ENCODE peak calls at places on chromosomes 4 and X, in five cellular contexts. V is transverse colon, O is IMR-90, M is heart left ventricle, S is thyroid gland. Q is an unnamed sample.

GRCh38 chr4:59039046-59039445 is 1928.9 kb upstream of the IGFBP7 start:
- DNase-seq in V (no peak), O (no peak), M (no peak), S (no peak), Q (no peak)

GRCh38 chrX:117969337-117969736 is 147.3 kb downstream of the KLHL13 start:
- DNase-seq in V (no peak), O (no peak), M (no peak), S (no peak), Q (no peak)

GRCh38 chr4:156584100-156584499 is 387.5 kb downstream of the PDGFC start:
- DNase-seq in V (no peak), O (no peak), M (no peak), S (no peak), Q (no peak)

GRCh38 chrX:103879339-103879738 is 47.3 kb upstream of the RAB9B start:
- DNase-seq in V (no peak), O (peak), M (no peak), S (no peak), Q (no peak)

GRCh38 chrX:1591863-1592127 is 391 bp downstream of the AKAP17A start:
- DNase-seq in V (no peak), O (no peak), M (no peak), S (no peak), Q (no peak)

GRCh38 chrX:66635360-66635759 is 3.5 kb downstream of the EDA2R start:
- DNase-seq in V (no peak), O (peak), M (no peak), S (peak), Q (no peak)

GRCh38 chr4:141826260-141826659 is 189.9 kb downstream of the IL15 start:
- DNase-seq in V (no peak), O (peak), M (no peak), S (no peak), Q (no peak)

GRCh38 chrX:53686151-53686885 is at the start of gene HUWE1:
- DNase-seq in V (peak), O (peak), M (peak), S (peak), Q (peak)

GRCh38 chr4:99625369-99625768 is 32.3 kb downstream of the C4orf54 start:
- DNase-seq in V (no peak), O (no peak), M (no peak), S (no peak), Q (no peak)

GRCh38 chrX:39418132-39418935 is 617.1 kb downstream of the MID1IP1 start:
- DNase-seq in V (no peak), O (no peak), M (no peak), S (peak), Q (no peak)

GRCh38 chrX:153612413-153612812 is 13.5 kb upstream of the CCNQ start:
- DNase-seq in V (no peak), O (no peak), M (no peak), S (no peak), Q (no peak)

GRCh38 chr4:1573830-1574459 is 110.2 kb downstream of the FAM53A start:
- DNase-seq in V (no peak), O (no peak), M (peak), S (no peak), Q (no peak)

GRCh38 chr4:113610542-113610941 is 151.0 kb downstream of the CAMK2D start:
- DNase-seq in V (no peak), O (no peak), M (peak), S (peak), Q (no peak)

GRCh38 chrX:40166582-40166981 is 68.8 kb upstream of the BCOR start:
- DNase-seq in V (no peak), O (peak), M (peak), S (no peak), Q (no peak)

GRCh38 chr4:86089053-86089452 is 270.8 kb downstream of the MAPK10 start:
- DNase-seq in V (no peak), O (no peak), M (no peak), S (no peak), Q (no peak)

GRCh38 chr4:125169192-125169591 is 145.6 kb upstream of the FAT4 start:
- DNase-seq in V (no peak), O (no peak), M (no peak), S (no peak), Q (no peak)

GRCh38 chr4:2441393-2442174 is 22.8 kb downstream of the CFAP99 start:
- DNase-seq in V (peak), O (peak), M (peak), S (peak), Q (peak)

GRCh38 chr4:43132010-43132582 is 239.6 kb downstream of the GRXCR1 start:
- DNase-seq in V (peak), O (peak), M (no peak), S (peak), Q (no peak)

GRCh38 chrX:81414630-81415029 is 212.7 kb downstream of the SH3BGRL start:
- DNase-seq in V (no peak), O (no peak), M (no peak), S (no peak), Q (no peak)

GRCh38 chrX:31227250-31227649 is 155.4 kb upstream of the FTHL17 start:
- DNase-seq in V (no peak), O (peak), M (no peak), S (no peak), Q (no peak)

GRCh38 chrX:114344756-114345155 is 239.1 kb upstream of the HTR2C start:
- DNase-seq in V (no peak), O (peak), M (no peak), S (no peak), Q (no peak)

GRCh38 chr4:88859191-88859812 is 161.7 kb upstream of the NAP1L5 start:
- DNase-seq in V (no peak), O (no peak), M (no peak), S (no peak), Q (no peak)

GRCh38 chr4:2807571-2807970 is 14.7 kb downstream of the SH3BP2 start:
- DNase-seq in V (no peak), O (no peak), M (no peak), S (no peak), Q (no peak)

GRCh38 chr4:5993063-5993745 is 25.0 kb downstream of the C4orf50 start:
- DNase-seq in V (no peak), O (no peak), M (no peak), S (no peak), Q (no peak)

GRCh38 chr4:77821775-77822174 is 2.6 kb upstream of the CNOT6L start:
- DNase-seq in V (no peak), O (no peak), M (no peak), S (no peak), Q (no peak)

GRCh38 chr4:147071341-147071740 is 125.7 kb upstream of the TTC29 start:
- DNase-seq in V (no peak), O (no peak), M (no peak), S (no peak), Q (no peak)

GRCh38 chr4:22345678-22346077 is 170.2 kb downstream of the ADGRA3 start:
- DNase-seq in V (no peak), O (no peak), M (no peak), S (no peak), Q (no peak)

GRCh38 chrX:147911192-147912022 is at the start of gene FMR1:
- DNase-seq in V (peak), O (peak), M (peak), S (peak), Q (peak)
- TF ChIP-seq POLR2A in V (no peak), O (peak), M (no peak), S (peak), Q (peak)

GRCh38 chr4:8215001-8215427 is 15.9 kb downstream of the SH3TC1 start:
- DNase-seq in V (no peak), O (peak), M (no peak), S (peak), Q (peak)
- H3K27ac ChIP-seq in V (no peak), O (no peak), M (no peak), S (peak), Q (no peak)

GRCh38 chr4:153465922-153466636 is at the start of gene TMEM131L:
- DNase-seq in V (peak), O (peak), M (peak), S (peak), Q (peak)
- TF ChIP-seq POLR2A in V (peak), O (peak), M (no peak), S (no peak), Q (peak)

GRCh38 chrX:47191806-47192401 is 1.7 kb upstream of the UBA1 start:
- DNase-seq in V (no peak), O (no peak), M (no peak), S (no peak), Q (no peak)
- H3K27ac ChIP-seq in V (peak), O (no peak), M (no peak), S (no peak), Q (no peak)

GRCh38 chrX:71095555-71095970 is at the start of gene FOXO4:
- DNase-seq in V (peak), O (peak), M (peak), S (peak), Q (peak)
- TF ChIP-seq POLR2A in V (no peak), O (no peak), M (no peak), S (no peak), Q (peak)